ENCODE peak calls at places on chromosomes 4 and X, in six cellular contexts. P is CD4-positive, CD25-positive, alpha-beta regulatory T cell; H is upper lobe of right lung; V is fibroblast of the aortic adventitia; U is suprapubic skin; R is Jurkat, Clone E6-1. J is an unnamed sample.

GRCh38 chrX:34880656-34881055 is 61.9 kb upstream of the FAM47B start:
- DNase-seq in P (no peak), H (no peak), V (peak), U (no peak), R (no peak), J (peak)

GRCh38 chr4:25970691-25971427 is 56.8 kb downstream of the SMIM20 start:
- DNase-seq in P (no peak), H (peak), V (no peak), U (no peak), R (no peak), J (no peak)

GRCh38 chr4:72791054-72791453 is 222.0 kb upstream of the ADAMTS3 start:
- DNase-seq in P (no peak), H (no peak), V (no peak), U (no peak), R (no peak), J (no peak)

GRCh38 chr4:152168960-152169616 is 366.8 kb downstream of the FBXW7 start:
- DNase-seq in P (no peak), H (no peak), V (no peak), U (no peak), R (no peak), J (no peak)

GRCh38 chr4:77852892-77853495 is 9.6 kb upstream of the MRPL1 start:
- DNase-seq in P (peak), H (no peak), V (no peak), U (no peak), R (peak), J (no peak)

GRCh38 chrX:43655151-43655676 is 885 bp upstream of the MAOA start:
- DNase-seq in P (no peak), H (peak), V (peak), U (peak), R (no peak), J (no peak)

GRCh38 chr4:97531351-97531750 is 611.9 kb downstream of the STPG2 start:
- DNase-seq in P (no peak), H (no peak), V (no peak), U (no peak), R (no peak), J (no peak)

GRCh38 chrX:70437921-70438665 is 6.5 kb upstream of the DLG3 start:
- DNase-seq in P (no peak), H (no peak), V (no peak), U (no peak), R (no peak), J (no peak)

GRCh38 chrX:13471269-13471668 is 98.1 kb upstream of the EGFL6 start:
- DNase-seq in P (no peak), H (no peak), V (no peak), U (no peak), R (no peak), J (no peak)

GRCh38 chr4:2881431-2881830 is 37.8 kb downstream of the ADD1 start:
- DNase-seq in P (no peak), H (no peak), V (no peak), U (no peak), R (no peak), J (no peak)

GRCh38 chr4:3364634-3365314 is 72.0 kb downstream of the RGS12 start:
- DNase-seq in P (no peak), H (peak), V (no peak), U (no peak), R (no peak), J (no peak)

GRCh38 chr4:13710486-13710885 is 83.0 kb upstream of the BOD1L1 start:
- DNase-seq in P (no peak), H (no peak), V (no peak), U (no peak), R (no peak), J (no peak)

GRCh38 chr4:87122252-87122651 is 98.2 kb downstream of the KLHL8 start:
- DNase-seq in P (no peak), H (no peak), V (peak), U (no peak), R (no peak), J (no peak)

GRCh38 chr4:33974270-33974669 is 2270.0 kb downstream of the ARAP2 start:
- DNase-seq in P (no peak), H (no peak), V (no peak), U (no peak), R (no peak), J (no peak)

GRCh38 chrX:2696698-2697215 is 5.7 kb downstream of the CD99 start:
- DNase-seq in P (no peak), H (no peak), V (peak), U (no peak), R (peak), J (no peak)

GRCh38 chr4:8188085-8188484 is 11.0 kb upstream of the SH3TC1 start:
- DNase-seq in P (no peak), H (no peak), V (no peak), U (no peak), R (no peak), J (no peak)

GRCh38 chr4:152605641-152606304 is 69.9 kb upstream of the FBXW7 start:
- DNase-seq in P (no peak), H (no peak), V (peak), U (no peak), R (no peak), J (peak)

GRCh38 chrX:138711399-138712347 is at the start of gene FGF13:
- DNase-seq in P (no peak), H (peak), V (no peak), U (no peak), R (no peak), J (no peak)

GRCh38 chr4:134243742-134244713 is 42.4 kb upstream of the PABPC4L start:
- DNase-seq in P (no peak), H (peak), V (no peak), U (no peak), R (no peak), J (no peak)

GRCh38 chrX:9560219-9560618 is 95.4 kb downstream of the TBL1X start:
- DNase-seq in P (no peak), H (no peak), V (no peak), U (no peak), R (no peak), J (no peak)

GRCh38 chr4:99968330-99968729 is 18.3 kb upstream of the H2AZ1 start:
- DNase-seq in P (no peak), H (no peak), V (peak), U (no peak), R (no peak), J (peak)

GRCh38 chrX:118655561-118656246 is 71.7 kb upstream of the IL13RA1 start:
- DNase-seq in P (no peak), H (no peak), V (peak), U (no peak), R (no peak), J (peak)
- H3K4me3 ChIP-seq in P (no peak), H (no peak), V (no peak), U (no peak), R (no peak), J (no peak)

DNA sequence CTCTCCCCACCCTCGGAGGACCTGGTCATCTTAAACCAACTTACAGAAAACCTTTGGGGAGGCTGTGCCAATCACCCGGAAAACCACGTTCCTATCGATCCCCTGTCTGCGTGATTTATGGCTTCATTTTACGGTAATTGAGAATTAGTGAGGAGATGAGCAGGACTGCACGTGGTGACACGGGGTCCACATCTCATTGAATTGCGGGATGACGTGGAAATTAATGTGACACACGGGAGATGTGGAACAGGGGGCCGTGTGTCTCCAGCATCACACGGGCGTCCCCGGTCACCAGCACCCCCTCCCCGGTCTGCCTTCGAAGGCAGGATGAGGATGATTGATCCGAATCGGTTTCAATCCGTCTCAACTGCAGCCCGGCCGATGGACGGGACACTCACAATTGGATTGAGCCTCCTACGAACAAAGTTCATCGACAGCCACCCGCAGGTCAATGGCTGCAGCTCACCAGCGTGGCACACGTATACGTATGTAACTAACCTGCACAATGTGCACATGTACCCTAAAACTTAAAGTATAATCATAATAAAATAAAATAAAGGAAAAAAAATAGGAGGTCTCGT is 160.3 kb downstream of the SHOX start:
- DNase-seq in P (no peak), H (no peak), V (no peak), U (no peak), R (no peak), J (no peak)
- H3K4me3 ChIP-seq in P (no peak), H (no peak), V (no peak), U (no peak), R (no peak), J (no peak)

DNA sequence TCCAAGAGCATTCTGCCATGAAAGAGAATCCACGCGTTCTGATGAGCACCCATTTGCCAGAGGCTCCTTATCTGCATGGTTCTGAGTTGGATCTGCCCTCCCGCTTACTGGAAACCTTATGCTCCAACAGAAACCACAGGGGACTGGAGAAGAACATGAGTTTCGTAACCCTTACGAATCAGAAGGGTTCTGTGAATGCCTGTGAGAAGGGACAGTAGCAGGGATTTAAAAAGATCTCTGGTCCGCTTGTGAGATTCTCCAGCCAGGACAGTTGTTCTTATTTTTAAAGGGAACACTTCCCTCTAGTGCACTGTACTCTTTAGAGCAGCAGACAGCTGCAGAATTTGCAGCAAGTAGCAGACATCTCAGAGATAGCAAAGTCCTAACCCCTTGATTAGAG is 22.5 kb upstream of the CENPU start:
- DNase-seq in P (no peak), H (no peak), V (peak), U (no peak), R (no peak), J (no peak)
- H3K4me3 ChIP-seq in P (no peak), H (no peak), V (no peak), U (no peak), R (no peak), J (no peak)

GRCh38 chr4:186069734-186070133 is 778 bp downstream of the TLR3 start:
- DNase-seq in P (no peak), H (no peak), V (no peak), U (no peak), R (no peak), J (no peak)
- H3K4me3 ChIP-seq in P (no peak), H (peak), V (peak), U (peak), R (peak), J (no peak)

DNA sequence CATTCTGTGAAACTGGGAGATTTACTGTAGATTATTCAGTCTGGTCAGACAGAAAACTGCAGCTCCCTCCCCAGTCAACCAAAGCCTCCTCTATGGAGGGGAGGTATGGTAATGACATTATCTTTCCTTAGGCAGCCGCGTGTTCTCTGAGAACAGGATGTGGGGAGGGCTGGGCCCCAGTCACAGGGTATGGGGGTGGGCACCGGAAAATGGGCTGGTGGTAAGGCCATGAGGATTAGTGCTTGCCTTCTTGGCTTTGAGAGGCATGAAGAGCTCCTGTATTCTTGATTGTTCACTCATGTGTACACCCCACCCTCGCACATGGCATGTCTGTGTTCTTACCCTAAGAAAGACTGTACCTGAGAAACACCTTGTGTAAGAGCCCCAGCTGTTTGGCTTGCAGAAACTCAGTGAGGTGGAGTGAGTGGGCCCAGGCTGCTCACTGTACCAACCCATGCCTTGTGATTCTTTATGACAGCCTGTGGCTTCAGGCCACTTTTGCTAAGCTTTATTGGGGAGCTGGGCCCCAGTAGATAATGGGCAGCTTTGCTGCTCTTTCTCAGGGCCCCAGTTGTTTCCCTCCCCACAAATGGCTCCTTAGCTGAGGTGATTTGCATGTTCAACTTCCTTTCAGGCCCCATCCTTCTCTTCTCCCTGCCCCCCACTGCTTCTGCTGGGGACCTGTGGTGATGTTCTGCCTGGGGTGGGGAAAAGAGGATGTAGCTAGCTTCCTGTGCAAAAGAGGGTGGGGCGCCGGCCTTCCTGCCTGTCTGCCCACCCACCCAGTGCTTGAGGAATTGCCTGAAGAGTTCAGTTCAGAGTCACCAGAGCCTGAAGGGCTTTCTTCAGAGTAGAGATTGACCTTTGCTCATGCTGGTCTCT is 30.7 kb downstream of the MSN start:
- DNase-seq in P (peak), H (peak), V (no peak), U (no peak), R (peak), J (no peak)
- H3K4me3 ChIP-seq in P (peak), H (no peak), V (no peak), U (no peak), R (peak), J (no peak)

GRCh38 chr4:165874799-165875371 is 1.8 kb downstream of the TLL1 start:
- DNase-seq in P (no peak), H (peak), V (no peak), U (no peak), R (no peak), J (peak)

GRCh38 chr4:165875446-165875845 is 2.4 kb downstream of the TLL1 start:
- DNase-seq in P (no peak), H (no peak), V (no peak), U (no peak), R (no peak), J (no peak)

GRCh38 chr4:165874072-165874798 is 1.2 kb downstream of the TLL1 start:
- DNase-seq in P (no peak), H (no peak), V (peak), U (peak), R (no peak), J (no peak)

GRCh38 chr4:165873298-165874071 is 448 bp downstream of the TLL1 start:
- DNase-seq in P (no peak), H (peak), V (peak), U (peak), R (no peak), J (no peak)

GRCh38 chr4:165872443-165873297 is at the start of gene TLL1:
- DNase-seq in P (no peak), H (no peak), V (peak), U (no peak), R (no peak), J (peak)
- H3K4me3 ChIP-seq in P (no peak), H (peak), V (peak), U (peak), R (no peak), J (peak)